ENCODE peak calls at places on chromosomes 6 and 20, in seven cellular contexts. A, T, O, C, H, K and D are unnamed samples.

GRCh38 chr20:45861157-45862075 is 4.0 kb downstream of the ZSWIM3 start:
- DNase-seq in A (no peak), T (no peak), O (no peak), C (no peak), H (no peak), K (no peak), D (no peak)

GRCh38 chr20:50003253-50003656 is 20.5 kb downstream of the SNAI1 start:
- DNase-seq in A (no peak), T (peak; percentile 95), O (no peak), C (peak; percentile 69), H (no peak), K (no peak), D (no peak)

GRCh38 chr6:153392156-153392555 is 261.1 kb upstream of the RGS17 start:
- DNase-seq in A (no peak), T (no peak), O (no peak), C (no peak), H (no peak), K (no peak), D (no peak)

GRCh38 chr6:166109608-166110007 is 58.0 kb downstream of the TBXT start:
- DNase-seq in A (no peak), T (no peak), O (no peak), C (no peak), H (no peak), K (no peak), D (no peak)

GRCh38 chr6:2764610-2765165 is 505 bp upstream of the WRNIP1 start:
- DNase-seq in A (peak; percentile 86), T (peak; percentile 70), O (peak; percentile 68), C (no peak), H (peak; percentile 47), K (peak; percentile 56), D (peak; percentile 44)

GRCh38 chr20:51313275-51313898 is 229.1 kb downstream of the NFATC2 start:
- DNase-seq in A (no peak), T (peak; percentile 39), O (no peak), C (no peak), H (no peak), K (no peak), D (no peak)

GRCh38 chr6:18395851-18396187 is 8.7 kb downstream of the RNF144B start:
- DNase-seq in A (no peak), T (peak; percentile 23), O (no peak), C (no peak), H (no peak), K (no peak), D (no peak)

GRCh38 chr6:142174681-142175080 is 27.6 kb downstream of the VTA1 start:
- DNase-seq in A (no peak), T (no peak), O (no peak), C (no peak), H (no peak), K (no peak), D (no peak)

GRCh38 chr6:29376003-29376402 is 912 bp upstream of the OR12D3 start:
- DNase-seq in A (no peak), T (no peak), O (no peak), C (no peak), H (no peak), K (no peak), D (no peak)

GRCh38 chr6:168004023-168004422 is 6.6 kb downstream of the KIF25 start:
- DNase-seq in A (no peak), T (no peak), O (no peak), C (no peak), H (no peak), K (no peak), D (no peak)

GRCh38 chr6:686528-686927 is 6.4 kb downstream of the EXOC2 start:
- DNase-seq in A (no peak), T (no peak), O (no peak), C (no peak), H (no peak), K (no peak), D (no peak)

GRCh38 chr6:35140991-35141720 is at the start of gene TCP11:
- DNase-seq in A (no peak), T (no peak), O (peak; percentile 75), C (no peak), H (no peak), K (peak; percentile 42), D (no peak)

GRCh38 chr20:35117148-35117547 is 24.5 kb upstream of the TRPC4AP start:
- DNase-seq in A (no peak), T (peak; percentile 74), O (no peak), C (no peak), H (no peak), K (no peak), D (no peak)

GRCh38 chr6:70396163-70396562 is 17.1 kb upstream of the FAM135A start:
- DNase-seq in A (no peak), T (no peak), O (no peak), C (no peak), H (no peak), K (no peak), D (no peak)

GRCh38 chr6:32666420-32667300 is at the start of gene HLA-DQB1:
- DNase-seq in A (no peak), T (no peak), O (no peak), C (no peak), H (peak; percentile 1), K (no peak), D (no peak)

GRCh38 chr6:74068945-74069570 is 373.1 kb downstream of the CD109 start:
- DNase-seq in A (no peak), T (peak; percentile 93), O (no peak), C (peak; percentile 63), H (no peak), K (no peak), D (no peak)

GRCh38 chr6:90483116-90483839 is 103.6 kb downstream of the MAP3K7 start:
- DNase-seq in A (no peak), T (peak; percentile 49), O (no peak), C (peak; percentile 17), H (no peak), K (no peak), D (no peak)

GRCh38 chr20:14189794-14190402 is 147.5 kb downstream of the FLRT3 start:
- DNase-seq in A (no peak), T (peak; percentile 62), O (no peak), C (peak; percentile 8), H (peak; percentile 12), K (no peak), D (no peak)

GRCh38 chr6:3506751-3507388 is 50.0 kb upstream of the SLC22A23 start:
- DNase-seq in A (no peak), T (peak; percentile 11), O (no peak), C (no peak), H (no peak), K (no peak), D (no peak)

GRCh38 chr20:45937765-45938164 is 3.3 kb downstream of the PCIF1 start:
- DNase-seq in A (no peak), T (peak; percentile 48), O (no peak), C (no peak), H (no peak), K (no peak), D (no peak)

GRCh38 chr6:113870917-113871316 is 13.8 kb downstream of the MARCKS start:
- DNase-seq in A (no peak), T (peak; percentile 61), O (no peak), C (no peak), H (no peak), K (no peak), D (no peak)

GRCh38 chr6:113871975-113872374 is 14.8 kb downstream of the MARCKS start:
- DNase-seq in A (no peak), T (no peak), O (no peak), C (no peak), H (no peak), K (no peak), D (no peak)

GRCh38 chr6:113876654-113877053 is 19.5 kb downstream of the MARCKS start:
- DNase-seq in A (no peak), T (peak; percentile 13), O (no peak), C (no peak), H (no peak), K (no peak), D (no peak)

GRCh38 chr6:113875470-113875869 is 18.3 kb downstream of the MARCKS start:
- DNase-seq in A (no peak), T (peak; percentile 76), O (no peak), C (no peak), H (no peak), K (no peak), D (no peak)

GRCh38 chr6:113873043-113873667 is 16.0 kb downstream of the MARCKS start:
- DNase-seq in A (peak; percentile 15), T (no peak), O (peak; percentile 71), C (no peak), H (peak; percentile 8), K (peak; percentile 88), D (peak; percentile 40)
- H3K4me3 ChIP-seq in A (no peak overlapping the region), T (no peak overlapping the region), O (peak overlapping the region; percentile 20), C (no peak overlapping the region), H (peak overlapping the region; percentile 39), K (no peak overlapping the region), D (peak overlapping the region; percentile 33)

GRCh38 chr20:61120595-61121515 is 131.2 kb upstream of the CDH4 start:
- DNase-seq in A (no peak), T (peak; percentile 69), O (no peak), C (peak; percentile 50), H (no peak), K (no peak), D (peak; percentile 46)
- TF ChIP-seq CTCF in A (peak; percentile 59), T (peak; percentile 47), O (peak; percentile 44), C (peak; percentile 73), H (peak; percentile 66), K (peak; percentile 23), D (no peak)

GRCh38 chr20:9215539-9215938 is 146.7 kb downstream of the PLCB4 start:
- DNase-seq in A (no peak), T (no peak), O (no peak), C (no peak), H (no peak), K (no peak), D (no peak)

GRCh38 chr20:9211016-9211760 is 142.3 kb downstream of the PLCB4 start:
- DNase-seq in A (no peak), T (no peak), O (no peak), C (no peak), H (no peak), K (no peak), D (no peak)

GRCh38 chr20:9218412-9219001 is 149.6 kb downstream of the PLCB4 start:
- DNase-seq in A (no peak), T (peak; percentile 69), O (no peak), C (peak; percentile 21), H (no peak), K (no peak), D (no peak)

GRCh38 chr20:9214676-9215075 is 145.8 kb downstream of the PLCB4 start:
- DNase-seq in A (no peak), T (peak; percentile 95), O (no peak), C (peak; percentile 98), H (no peak), K (no peak), D (no peak)
- H3K4me3 ChIP-seq in A (no peak overlapping the region), T (no peak overlapping the region), O (no peak overlapping the region), C (no peak overlapping the region), H (no peak overlapping the region), K (no peak overlapping the region), D (no peak overlapping the region)

GRCh38 chr20:59428441-59429205 is 128.2 kb downstream of the EDN3 start:
- DNase-seq in A (no peak), T (no peak), O (no peak), C (no peak), H (no peak), K (no peak), D (no peak)
- TF ChIP-seq CTCF in A (peak; percentile 34), T (no peak), O (no peak), C (peak; percentile 28), H (peak; percentile 12), K (no peak), D (no peak)

DNA sequence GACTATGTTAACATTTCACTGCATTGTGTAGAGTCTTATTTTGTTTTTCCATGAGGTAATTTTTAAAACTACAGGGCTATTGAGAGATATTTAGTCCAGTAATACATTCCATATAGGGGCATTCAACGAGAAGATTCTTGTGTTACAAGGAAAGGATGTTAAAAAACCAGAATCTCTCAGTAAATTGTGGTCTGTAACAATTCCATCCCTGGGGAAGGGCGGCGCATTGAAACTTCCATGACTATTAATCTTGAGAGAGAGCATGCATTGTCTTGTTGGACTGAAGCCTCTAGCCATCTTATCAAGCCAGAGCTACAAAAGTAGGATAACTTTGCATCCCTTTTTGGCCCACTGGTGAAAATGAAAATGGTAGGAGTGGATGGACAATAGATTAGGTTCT is 119.7 kb downstream of the BCKDHB start:
- DNase-seq in A (no peak), T (no peak), O (no peak), C (no peak), H (no peak), K (no peak), D (no peak)
- H3K4me3 ChIP-seq in A (no peak overlapping the region), T (no peak overlapping the region), O (no peak overlapping the region), C (no peak overlapping the region), H (no peak overlapping the region), K (no peak overlapping the region), D (no peak overlapping the region)